ENCODE peak calls at places on chromosome 10, in four cellular contexts. M is HepG2, Y is K562, R is GM12878. V is an unnamed sample.

GRCh38 chr10:74683067-74683466 is 143.3 kb upstream of the KAT6B start:
- DNase-seq in M (peak), Y (no peak), R (no peak), V (no peak)

GRCh38 chr10:99297033-99297432 is 32.1 kb upstream of the CNNM1 start:
- DNase-seq in M (peak), Y (no peak), R (no peak), V (peak)

GRCh38 chr10:78336402-78336791 is 302.7 kb downstream of the RPS24 start:
- DNase-seq in M (no peak), Y (no peak), R (no peak), V (no peak)

GRCh38 chr10:116974442-116975005 is 30.5 kb downstream of the SHTN1 start:
- DNase-seq in M (no peak), Y (peak), R (no peak), V (no peak)

GRCh38 chr10:33332183-33333031 is 2.1 kb downstream of the NRP1 start:
- DNase-seq in M (no peak), Y (no peak), R (no peak), V (no peak)

GRCh38 chr10:122302315-122302714 is 31.2 kb downstream of the BTBD16 start:
- DNase-seq in M (no peak), Y (no peak), R (no peak), V (no peak)

GRCh38 chr10:725786-726185 is 36.3 kb upstream of the DIP2C start:
- DNase-seq in M (no peak), Y (no peak), R (no peak), V (no peak)

GRCh38 chr10:77507313-77507712 is 130.3 kb downstream of the KCNMA1 start:
- DNase-seq in M (no peak), Y (no peak), R (no peak), V (no peak)

GRCh38 chr10:73911553-73912004 is 647 bp downstream of the PLAU start:
- DNase-seq in M (no peak), Y (peak), R (no peak), V (no peak)

GRCh38 chr10:115355162-115355760 is 262.1 kb downstream of the ATRNL1 start:
- DNase-seq in M (peak), Y (peak), R (peak), V (peak)

GRCh38 chr10:74787457-74787856 is 38.9 kb upstream of the KAT6B start:
- DNase-seq in M (no peak), Y (no peak), R (no peak), V (no peak)

GRCh38 chr10:6171891-6172354 is 30.8 kb upstream of the PFKFB3 start:
- DNase-seq in M (no peak), Y (no peak), R (peak), V (no peak)

GRCh38 chr10:97644961-97645360 is 4.5 kb downstream of the PI4K2A start:
- DNase-seq in M (no peak), Y (no peak), R (no peak), V (no peak)

GRCh38 chr10:97643586-97643985 is 3.1 kb downstream of the PI4K2A start:
- DNase-seq in M (no peak), Y (no peak), R (no peak), V (no peak)

GRCh38 chr10:97651773-97652172 is 11.3 kb downstream of the PI4K2A start:
- DNase-seq in M (no peak), Y (no peak), R (no peak), V (no peak)

GRCh38 chr10:97648557-97649404 is 8.3 kb downstream of the PI4K2A start:
- DNase-seq in M (peak), Y (peak), R (peak), V (no peak)

GRCh38 chr10:97647556-97647955 is 7.1 kb downstream of the PI4K2A start:
- DNase-seq in M (no peak), Y (no peak), R (no peak), V (no peak)
- TF ChIP-seq FOXK2 in M (no peak), Y (no peak), R (no peak), V (no peak)

GRCh38 chr10:107740962-107741690 is 576.6 kb upstream of the SORCS1 start:
- DNase-seq in M (no peak), Y (no peak), R (no peak), V (no peak)
- TF ChIP-seq FOXK2 in M (no peak), Y (no peak), R (no peak), V (no peak)

DNA sequence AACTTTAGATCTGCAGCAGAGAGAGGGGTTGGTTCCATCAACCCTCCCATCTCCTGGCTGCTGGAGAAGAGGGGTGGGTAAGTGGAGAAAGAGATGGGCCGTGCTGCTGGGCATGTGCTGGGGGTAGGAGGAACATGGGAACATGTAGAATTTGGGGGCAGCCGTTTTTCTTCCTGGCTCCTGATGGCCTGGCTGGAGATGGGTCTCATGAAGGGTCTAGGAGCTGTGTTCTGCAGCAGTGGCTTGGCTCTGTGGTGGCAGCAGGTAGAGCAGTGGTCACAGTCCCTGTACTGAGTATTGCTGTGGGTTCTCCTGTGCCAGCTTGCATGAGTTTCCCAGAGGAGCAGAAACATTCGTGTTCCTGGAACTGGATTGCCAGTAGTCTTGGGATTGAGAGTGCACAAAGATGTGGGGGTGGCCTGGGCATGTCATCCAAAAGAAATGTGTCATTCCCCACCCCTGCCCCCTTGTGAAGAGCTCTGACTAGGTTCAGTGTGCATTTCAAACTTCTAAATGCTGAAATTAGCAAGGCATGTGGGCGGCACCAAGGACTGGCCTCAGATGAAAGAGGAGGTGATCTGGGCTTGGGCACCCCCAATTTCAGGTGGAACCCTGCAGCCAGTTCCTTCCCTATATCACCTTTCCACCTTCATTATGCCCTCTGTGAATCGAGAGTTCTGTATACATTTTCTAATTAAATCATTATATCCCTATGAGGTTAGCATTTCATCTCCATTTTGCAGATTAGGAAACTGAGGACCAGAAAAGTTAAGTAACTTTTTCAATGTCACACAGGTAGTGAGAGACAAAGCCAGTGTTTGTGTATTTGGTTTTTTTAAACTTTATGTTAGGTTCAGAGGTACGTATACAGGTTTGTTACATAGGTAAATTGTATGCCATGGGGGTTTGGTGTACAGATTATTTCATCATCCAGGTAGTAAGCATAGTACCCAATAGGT is 2.1 kb downstream of the CHST3 start:
- DNase-seq in M (no peak), Y (no peak), R (no peak), V (no peak)
- TF ChIP-seq FOXK2 in M (no peak), Y (no peak), R (no peak), V (no peak)

GRCh38 chr10:69873141-69873540 is 71.4 kb downstream of the COL13A1 start:
- DNase-seq in M (no peak), Y (no peak), R (no peak), V (no peak)

GRCh38 chr10:69876286-69876685 is 74.6 kb downstream of the COL13A1 start:
- DNase-seq in M (no peak), Y (no peak), R (no peak), V (no peak)

GRCh38 chr10:69872326-69872725 is 70.6 kb downstream of the COL13A1 start:
- DNase-seq in M (no peak), Y (no peak), R (no peak), V (no peak)

GRCh38 chr10:69875856-69876255 is 74.2 kb downstream of the COL13A1 start:
- DNase-seq in M (no peak), Y (no peak), R (no peak), V (no peak)

GRCh38 chr10:69874464-69874863 is 72.8 kb downstream of the COL13A1 start:
- DNase-seq in M (no peak), Y (no peak), R (no peak), V (no peak)
- TF ChIP-seq FOXK2 in M (no peak), Y (no peak), R (no peak), V (no peak)

DNA sequence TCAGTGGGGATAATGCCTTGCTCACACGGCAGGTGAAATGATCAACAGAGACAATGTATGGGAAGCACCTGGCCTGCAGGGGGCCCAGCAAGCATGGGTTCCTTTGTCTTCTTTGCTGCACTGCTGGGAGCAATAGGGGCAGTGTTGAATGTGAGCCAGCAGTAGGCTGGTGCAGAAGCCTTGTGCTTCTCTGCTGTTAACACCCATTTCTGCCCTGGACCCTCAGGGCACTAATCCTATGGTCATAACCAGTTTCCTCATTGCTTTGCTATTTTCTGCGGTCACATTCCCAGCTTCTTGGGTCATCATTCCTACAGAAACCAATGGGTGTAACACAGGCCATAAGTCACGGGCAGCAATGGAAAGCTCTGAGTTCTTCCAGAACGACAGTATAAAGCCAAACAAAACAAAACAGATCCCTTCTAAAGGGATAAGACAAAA is 10.9 kb upstream of the LGI1 start:
- DNase-seq in M (peak), Y (peak), R (no peak), V (peak)
- TF ChIP-seq FOXK2 in M (no peak), Y (no peak), R (no peak), V (no peak)

DNA sequence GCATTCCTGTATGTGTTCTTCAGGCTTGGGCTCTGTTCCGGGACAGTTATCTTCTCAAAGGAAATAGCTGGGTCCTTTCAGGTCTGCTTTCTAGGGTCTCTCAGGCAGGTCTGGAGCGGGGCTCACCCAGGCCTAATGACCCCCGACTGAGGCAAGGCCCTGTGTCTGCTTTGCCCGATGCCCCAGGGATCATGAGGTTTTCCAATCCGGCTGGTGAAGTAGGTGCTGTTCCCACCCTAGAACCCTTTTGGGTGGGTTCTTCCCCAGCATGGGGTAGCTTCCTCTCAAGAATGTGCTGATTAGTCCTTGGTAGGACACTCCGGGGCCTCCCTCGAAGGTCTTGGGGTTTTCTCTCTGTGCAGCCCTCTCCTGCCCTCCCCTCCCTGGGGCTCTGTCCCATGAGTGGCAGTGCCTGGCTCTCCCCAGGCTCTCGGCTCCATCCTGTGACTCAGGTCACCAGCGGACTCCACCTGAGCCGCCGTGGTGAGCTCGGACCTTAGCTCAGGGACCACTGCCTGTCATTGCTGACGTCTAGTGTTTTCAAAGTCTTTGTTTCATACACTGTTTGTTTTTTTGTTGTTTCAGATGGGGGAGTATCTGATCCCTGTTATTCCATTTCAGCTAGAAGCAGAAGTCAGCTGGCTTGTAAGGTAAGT is 71.0 kb upstream of the NKX6-2 start:
- DNase-seq in M (no peak), Y (no peak), R (no peak), V (no peak)
- TF ChIP-seq FOXK2 in M (no peak), Y (no peak), R (no peak), V (no peak)

GRCh38 chr10:11178606-11179221 is 161.0 kb downstream of the CELF2 start:
- DNase-seq in M (no peak), Y (peak), R (peak), V (no peak)
- TF ChIP-seq FOXK2 in M (no peak), Y (no peak), R (no peak), V (no peak)

DNA sequence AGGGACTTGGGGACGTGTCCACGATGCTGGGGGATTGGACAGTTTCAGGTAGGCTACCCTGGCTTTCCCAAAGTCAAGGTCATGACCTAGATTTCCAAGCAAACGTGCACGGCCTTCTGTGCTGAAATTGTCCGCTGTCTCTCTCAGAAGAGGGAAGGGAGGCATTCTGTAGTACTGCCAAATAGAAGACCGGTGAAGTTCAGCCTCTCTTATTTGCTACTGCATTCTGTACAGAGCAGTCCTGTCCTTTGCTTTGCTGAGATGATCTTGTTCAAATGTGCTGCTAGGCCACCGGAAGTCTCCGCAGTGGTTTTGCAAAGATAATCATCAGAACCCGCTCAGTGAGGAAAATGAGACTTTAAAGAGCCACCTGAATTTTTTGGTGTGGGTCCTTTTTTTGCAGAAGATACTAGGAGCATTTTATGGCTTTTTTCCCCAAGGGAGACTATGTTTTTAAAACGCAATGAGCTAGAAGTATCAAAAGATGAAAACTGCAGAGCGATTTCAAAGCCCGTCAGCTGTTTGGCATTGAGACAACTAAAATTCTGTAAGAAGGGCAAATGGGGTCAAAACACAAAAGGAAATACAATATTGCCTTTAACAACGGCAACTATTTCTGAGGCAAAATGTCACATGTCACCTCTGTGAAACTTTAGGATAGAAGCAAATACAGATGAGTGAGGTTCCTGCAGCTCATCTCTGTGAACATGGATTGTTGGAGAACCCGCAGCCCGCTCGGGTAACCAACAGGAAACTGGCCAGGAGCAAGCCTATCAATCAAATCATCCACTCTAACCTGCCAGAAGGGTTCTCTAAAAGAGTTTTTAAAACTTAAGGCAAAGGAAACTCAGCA is 1.3 kb upstream of the NMT2 start:
- DNase-seq in M (peak), Y (peak), R (no peak), V (no peak)
- TF ChIP-seq FOXK2 in M (no peak), Y (no peak), R (no peak), V (no peak)

GRCh38 chr10:13930123-13930522 is 343.4 kb downstream of the PRPF18 start:
- DNase-seq in M (no peak), Y (peak), R (no peak), V (no peak)
- TF ChIP-seq FOXK2 in M (no peak), Y (no peak), R (no peak), V (no peak)

DNA sequence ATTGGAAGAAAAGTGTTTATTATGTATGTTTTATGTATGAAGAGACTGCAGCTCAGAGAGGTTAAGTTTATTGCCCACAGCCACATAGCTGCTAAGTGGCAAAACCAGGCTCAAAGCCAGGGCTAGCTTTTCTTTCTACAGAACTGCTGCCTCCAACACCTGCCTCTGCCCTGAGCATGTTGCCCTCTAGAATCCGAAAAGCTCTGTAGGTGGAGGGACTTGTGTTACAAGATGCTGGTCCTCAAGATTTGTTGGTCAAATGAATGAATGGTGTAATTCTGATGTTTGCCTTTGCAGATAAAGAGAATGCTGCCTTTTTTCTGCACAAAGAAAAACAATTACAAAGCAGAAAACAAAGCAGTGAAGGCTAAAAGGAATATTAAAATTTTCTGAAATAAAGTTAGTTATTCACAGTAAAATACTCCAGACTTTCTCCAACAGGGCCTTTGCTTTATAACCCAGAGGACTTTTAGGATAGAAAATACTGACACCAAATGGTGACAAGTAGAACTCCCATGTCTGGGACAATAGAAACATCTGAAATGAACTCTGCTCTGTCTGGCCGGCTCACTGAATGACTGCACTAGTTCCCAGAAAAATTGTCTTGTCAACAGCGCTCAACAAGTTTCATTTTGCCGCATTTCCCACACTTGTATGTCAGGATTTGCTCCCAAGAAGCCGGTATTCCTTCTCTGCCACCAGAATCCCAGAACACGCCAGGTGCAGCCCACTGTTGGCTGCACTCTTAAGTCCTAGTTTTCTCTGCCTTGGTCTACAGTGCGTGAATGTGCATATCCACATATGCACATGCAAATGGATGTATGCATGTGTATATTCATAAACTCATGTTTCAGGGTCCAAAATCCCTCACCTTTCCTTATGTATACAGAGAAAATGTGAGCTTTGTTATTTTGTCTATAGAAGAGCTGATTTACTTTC is 11.0 kb upstream of the DNTT start:
- DNase-seq in M (peak), Y (peak), R (no peak), V (peak)
- TF ChIP-seq FOXK2 in M (no peak), Y (no peak), R (no peak), V (no peak)